ENCODE peak calls at places on chromosomes 16 and 17, in four cellular contexts. G is GM23338, I is GM12878, C is K562. B is an unnamed sample.

GRCh38 chr17:66191607-66192377 is at the start of gene CEP112:
- DNase-seq in G (peak), I (no peak), C (peak), B (peak)

GRCh38 chr17:81665205-81666091 is 957 bp downstream of the OXLD1 start:
- DNase-seq in C (peak), I (no peak), G (peak), B (peak)

GRCh38 chr17:55053855-55054254 is 85.3 kb downstream of the STXBP4 start:
- DNase-seq in G (peak), C (no peak), I (no peak), B (no peak)

GRCh38 chr16:50161950-50162349 is 8.8 kb downstream of the TENT4B start:
- DNase-seq in I (no peak), C (no peak), G (no peak), B (no peak)

GRCh38 chr17:43372273-43372911 is 26.4 kb upstream of the ARL4D start:
- DNase-seq in G (no peak), I (peak), C (no peak), B (no peak)

GRCh38 chr17:78223765-78224164 is 7.7 kb upstream of the TMEM235 start:
- DNase-seq in I (no peak), C (no peak), G (no peak), B (no peak)

GRCh38 chr17:75703591-75703990 is 17.7 kb upstream of the ITGB4 start:
- DNase-seq in I (no peak), C (no peak), G (no peak), B (no peak)

GRCh38 chr16:82185012-82185411 is 15.0 kb upstream of the MPHOSPH6 start:
- DNase-seq in I (no peak), C (no peak), G (no peak), B (no peak)

GRCh38 chr17:41907633-41908539 is 10.9 kb downstream of the ACLY start:
- DNase-seq in C (no peak), G (no peak), I (no peak), B (peak)

GRCh38 chr17:69638516-69638915 is 224.0 kb downstream of the MAP2K6 start:
- DNase-seq in I (no peak), G (no peak), C (no peak), B (no peak)

GRCh38 chr17:72425133-72425795 is 304.4 kb downstream of the SOX9 start:
- DNase-seq in G (no peak), C (no peak), I (no peak), B (no peak)

GRCh38 chr17:63019138-63019873 is 53.3 kb downstream of the TANC2 start:
- DNase-seq in C (no peak), G (no peak), I (no peak), B (no peak)

GRCh38 chr16:81816351-81816750 is 37.3 kb downstream of the PLCG2 start:
- DNase-seq in C (no peak), G (no peak), I (no peak), B (no peak)

GRCh38 chr16:89951509-89951908 is 3.0 kb downstream of the DEF8 start:
- DNase-seq in C (no peak), I (no peak), G (peak), B (no peak)

GRCh38 chr17:27268394-27269085 is 25.4 kb upstream of the WSB1 start:
- DNase-seq in G (no peak), I (no peak), C (no peak), B (no peak)

GRCh38 chr16:30351586-30352419 is 3.3 kb downstream of the CD2BP2 start:
- DNase-seq in C (no peak), G (no peak), I (no peak), B (no peak)

GRCh38 chr16:66161942-66162341 is 204.5 kb upstream of the CDH5 start:
- DNase-seq in C (no peak), G (no peak), I (no peak), B (no peak)

GRCh38 chr16:1909661-1910231 is 8.5 kb downstream of the HS3ST6 start:
- DNase-seq in I (no peak), C (no peak), G (no peak), B (no peak)

DNA sequence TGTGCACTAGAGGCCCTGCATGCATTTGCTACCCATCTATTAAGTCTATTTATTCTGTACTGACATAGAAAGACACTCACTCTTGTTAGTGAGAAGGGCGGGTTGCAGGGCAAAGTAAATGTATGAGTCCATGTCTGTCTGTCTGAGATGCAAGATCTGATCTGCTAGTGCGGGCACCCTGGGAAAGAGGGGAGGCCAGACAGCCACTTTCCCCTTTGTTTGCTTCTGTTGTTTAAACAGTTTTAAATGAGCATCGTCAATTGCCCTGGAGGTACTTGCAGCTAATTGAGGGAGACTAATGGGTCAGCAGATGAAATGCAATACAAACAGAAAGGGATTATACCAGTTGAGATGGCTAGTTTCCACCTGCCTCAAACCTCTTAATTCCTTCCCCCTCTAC is 24.9 kb downstream of the SCNN1G start:
- DNase-seq in I (no peak), G (no peak), C (no peak), B (no peak)
- TF ChIP-seq JUNB in I (no peak), G (no peak), C (no peak), B (no peak)

GRCh38 chr16:85906349-85906748 is 7.4 kb downstream of the IRF8 start:
- DNase-seq in G (no peak), C (no peak), I (no peak), B (no peak)

GRCh38 chr16:85908889-85909584 is 10.1 kb downstream of the IRF8 start:
- DNase-seq in C (no peak), G (no peak), I (no peak), B (no peak)

GRCh38 chr16:85910854-85911247 is 11.9 kb downstream of the IRF8 start:
- DNase-seq in I (no peak), G (no peak), C (no peak), B (no peak)

GRCh38 chr16:85910073-85910853 is 11.3 kb downstream of the IRF8 start:
- DNase-seq in I (no peak), C (no peak), G (no peak), B (no peak)

DNA sequence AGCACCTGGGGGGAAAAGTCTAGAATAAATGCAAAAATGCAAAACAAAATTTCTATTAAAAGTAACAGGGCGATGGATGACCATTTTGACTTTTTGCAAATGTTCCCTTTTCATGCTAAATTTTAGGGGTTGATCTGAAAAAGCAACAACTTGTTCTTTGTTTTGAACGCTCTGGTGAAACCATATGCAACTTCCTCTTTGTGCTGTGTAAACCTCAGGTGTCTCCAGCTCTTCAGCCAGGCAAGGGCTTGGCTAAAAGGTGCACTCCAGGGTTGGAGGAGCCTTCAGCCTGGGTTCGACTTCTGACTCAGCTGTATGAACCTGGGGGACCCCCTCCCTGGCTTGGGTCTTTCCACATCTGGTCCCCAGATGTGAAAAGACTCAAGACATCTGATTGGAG is 9.5 kb downstream of the IRF8 start:
- DNase-seq in I (peak), C (no peak), G (no peak), B (no peak)
- H3K27ac ChIP-seq in I (peak), C (no peak), G (no peak), B (no peak)

GRCh38 chr16:80063028-80063767 is 462.7 kb upstream of the MAF start:
- DNase-seq in C (no peak), G (no peak), I (no peak), B (no peak)

GRCh38 chr16:80062361-80063027 is 462.0 kb upstream of the MAF start:
- DNase-seq in C (no peak), G (no peak), I (no peak), B (no peak)

GRCh38 chr16:80066805-80067580 is 466.5 kb upstream of the MAF start:
- DNase-seq in I (no peak), G (no peak), C (no peak), B (no peak)

GRCh38 chr16:80060470-80060869 is 459.9 kb upstream of the MAF start:
- DNase-seq in C (no peak), I (no peak), G (no peak), B (no peak)

GRCh38 chr16:80065565-80065964 is 465.0 kb upstream of the MAF start:
- DNase-seq in G (no peak), I (no peak), C (no peak), B (no peak)
- TF ChIP-seq CREB1 in G (no peak), I (no peak), C (no peak), B (no peak)

GRCh38 chr17:34177642-34178041 is 77.4 kb upstream of the CCL2 start:
- DNase-seq in C (no peak), I (no peak), G (no peak), B (no peak)
- TF ChIP-seq JUNB in C (no peak), I (no peak), G (no peak), B (no peak)

GRCh38 chr16:28133666-28134065 is 70.2 kb upstream of the GSG1L start:
- DNase-seq in G (no peak), C (no peak), I (no peak), B (no peak)

GRCh38 chr16:28131210-28131609 is 67.7 kb upstream of the GSG1L start:
- DNase-seq in I (no peak), C (no peak), G (no peak), B (no peak)

GRCh38 chr16:28130099-28131088 is 66.9 kb upstream of the GSG1L start:
- DNase-seq in G (peak), I (no peak), C (no peak), B (no peak)

GRCh38 chr16:28126684-28127620 is 63.4 kb upstream of the GSG1L start:
- DNase-seq in G (no peak), C (no peak), I (no peak), B (no peak)

DNA sequence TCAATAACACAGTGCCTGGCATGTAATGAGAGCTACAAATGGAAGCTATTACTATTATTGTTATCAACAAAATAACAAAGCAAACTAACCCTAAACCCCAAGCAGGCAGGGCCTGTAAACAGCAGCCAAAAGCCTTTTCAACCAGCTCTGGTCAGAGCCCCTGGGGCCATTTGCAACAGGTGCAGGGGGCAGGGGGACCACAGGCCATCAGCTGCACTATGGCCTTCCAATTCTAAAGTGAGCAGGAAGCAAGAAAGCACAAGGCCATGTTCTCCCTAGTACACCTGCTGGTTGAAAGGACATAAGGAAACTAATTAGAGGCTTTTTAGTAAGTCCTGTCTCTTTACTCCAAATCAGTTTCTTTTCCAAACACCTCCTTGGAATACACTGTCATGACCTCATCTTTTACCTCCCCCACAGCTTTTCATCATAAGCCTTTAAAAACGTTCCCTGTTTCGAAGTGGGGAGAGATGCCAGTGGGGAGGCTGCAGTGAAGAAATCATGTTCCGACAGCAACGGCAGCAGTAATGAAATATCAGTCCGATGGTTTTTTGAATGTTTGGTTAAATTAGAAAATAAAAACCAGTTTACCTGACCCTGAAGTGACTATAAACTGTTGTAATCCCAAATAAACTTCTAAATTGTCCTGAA is 68.4 kb upstream of the GSG1L start:
- DNase-seq in G (no peak), I (no peak), C (no peak), B (no peak)
- H3K27ac ChIP-seq in G (no peak), I (no peak), C (no peak), B (no peak)

GRCh38 chr17:9475259-9475658 is 100.4 kb downstream of the STX8 start:
- DNase-seq in C (no peak), G (no peak), I (no peak), B (no peak)

GRCh38 chr17:9470171-9470570 is 105.4 kb downstream of the STX8 start:
- DNase-seq in G (no peak), C (no peak), I (peak), B (no peak)

GRCh38 chr17:9472541-9472940 is 103.1 kb downstream of the STX8 start:
- DNase-seq in G (no peak), I (no peak), C (no peak), B (no peak)

GRCh38 chr17:9472094-9472493 is 103.5 kb downstream of the STX8 start:
- DNase-seq in I (no peak), G (no peak), C (no peak), B (no peak)

GRCh38 chr17:9473716-9474115 is 101.9 kb downstream of the STX8 start:
- DNase-seq in C (no peak), G (no peak), I (no peak), B (peak)
- TF ChIP-seq CREB1 in C (no peak), G (no peak), I (no peak), B (no peak)

GRCh38 chr16:70481929-70482536 is 27.6 kb downstream of the FCSK start:
- DNase-seq in C (no peak), G (no peak), I (no peak), B (no peak)

GRCh38 chr16:70484867-70485266 is 30.5 kb downstream of the FCSK start:
- DNase-seq in G (no peak), I (no peak), C (no peak), B (no peak)

GRCh38 chr16:70480127-70481105 is 26.0 kb downstream of the FCSK start:
- DNase-seq in G (no peak), C (no peak), I (no peak), B (no peak)

GRCh38 chr16:70482624-70483023 is 28.2 kb downstream of the FCSK start:
- DNase-seq in I (no peak), C (no peak), G (no peak), B (no peak)

GRCh38 chr16:70483426-70483825 is 29.0 kb downstream of the FCSK start:
- DNase-seq in C (no peak), G (no peak), I (peak), B (no peak)
- TF ChIP-seq JUNB in C (no peak), G (no peak), I (no peak), B (no peak)